ENCODE peak calls at places on chromosomes 1 and 21, in six cellular contexts. Q, R, T, A, I and P are unnamed samples.

GRCh38 chr1:210232524-210233215 is at the start of gene SERTAD4:
- DNase-seq in Q (peak), R (peak), T (no peak), A (peak), I (peak), P (no peak)

GRCh38 chr1:198880397-198880796 is 241.6 kb downstream of the PTPRC start:
- DNase-seq in Q (no peak), R (no peak), T (no peak), A (no peak), I (peak), P (no peak)

GRCh38 chr1:41638086-41639024 is 153.9 kb upstream of the EDN2 start:
- DNase-seq in Q (no peak), R (no peak), T (no peak), A (no peak), I (no peak), P (no peak)

GRCh38 chr21:44455524-44456206 is 355 bp downstream of the LRRC3 start:
- DNase-seq in Q (peak), R (peak), T (peak), A (peak), I (no peak), P (no peak)

GRCh38 chr1:203425668-203425999 is 50.0 kb upstream of the PRELP start:
- DNase-seq in Q (no peak), R (no peak), T (no peak), A (no peak), I (peak), P (no peak)

GRCh38 chr1:150548632-150549495 is at the start of gene ADAMTSL4:
- DNase-seq in Q (peak), R (peak), T (peak), A (no peak), I (peak), P (no peak)

GRCh38 chr1:194355488-194356106 is 1169.2 kb upstream of the B3GALT2 start:
- DNase-seq in Q (no peak), R (no peak), T (no peak), A (no peak), I (no peak), P (no peak)

GRCh38 chr1:35935436-35935835 is 4.5 kb downstream of the AGO3 start:
- DNase-seq in Q (no peak), R (no peak), T (no peak), A (no peak), I (peak), P (no peak)

GRCh38 chr1:201535046-201535777 is 3.7 kb upstream of the NAV1 start:
- DNase-seq in Q (no peak), R (no peak), T (peak), A (no peak), I (peak), P (no peak)

GRCh38 chr1:221093903-221094865 is 214.9 kb downstream of the HLX start:
- DNase-seq in Q (no peak), R (no peak), T (no peak), A (no peak), I (no peak), P (no peak)

GRCh38 chr1:224733021-224733911 is 117.1 kb downstream of the CNIH3 start:
- DNase-seq in Q (no peak), R (peak), T (no peak), A (no peak), I (peak), P (no peak)

GRCh38 chr1:213773975-213774374 is 213.8 kb upstream of the PROX1 start:
- DNase-seq in Q (no peak), R (no peak), T (no peak), A (no peak), I (no peak), P (no peak)

GRCh38 chr1:15953294-15953771 is 22.6 kb downstream of the ZBTB17 start:
- DNase-seq in Q (no peak), R (no peak), T (no peak), A (no peak), I (peak), P (no peak)

GRCh38 chr1:156893048-156893953 is at the start of gene PEAR1:
- DNase-seq in Q (no peak), R (peak), T (no peak), A (no peak), I (no peak), P (no peak)

GRCh38 chr1:156894001-156894400 is 483 bp downstream of the PEAR1 start:
- DNase-seq in Q (no peak), R (no peak), T (no peak), A (no peak), I (no peak), P (no peak)

GRCh38 chr1:156894711-156895407 is 1.3 kb downstream of the PEAR1 start:
- DNase-seq in Q (peak), R (peak), T (no peak), A (no peak), I (no peak), P (no peak)

GRCh38 chr1:156889802-156890585 is 3.5 kb upstream of the PEAR1 start:
- DNase-seq in Q (peak), R (peak), T (peak), A (no peak), I (peak), P (peak)

DNA sequence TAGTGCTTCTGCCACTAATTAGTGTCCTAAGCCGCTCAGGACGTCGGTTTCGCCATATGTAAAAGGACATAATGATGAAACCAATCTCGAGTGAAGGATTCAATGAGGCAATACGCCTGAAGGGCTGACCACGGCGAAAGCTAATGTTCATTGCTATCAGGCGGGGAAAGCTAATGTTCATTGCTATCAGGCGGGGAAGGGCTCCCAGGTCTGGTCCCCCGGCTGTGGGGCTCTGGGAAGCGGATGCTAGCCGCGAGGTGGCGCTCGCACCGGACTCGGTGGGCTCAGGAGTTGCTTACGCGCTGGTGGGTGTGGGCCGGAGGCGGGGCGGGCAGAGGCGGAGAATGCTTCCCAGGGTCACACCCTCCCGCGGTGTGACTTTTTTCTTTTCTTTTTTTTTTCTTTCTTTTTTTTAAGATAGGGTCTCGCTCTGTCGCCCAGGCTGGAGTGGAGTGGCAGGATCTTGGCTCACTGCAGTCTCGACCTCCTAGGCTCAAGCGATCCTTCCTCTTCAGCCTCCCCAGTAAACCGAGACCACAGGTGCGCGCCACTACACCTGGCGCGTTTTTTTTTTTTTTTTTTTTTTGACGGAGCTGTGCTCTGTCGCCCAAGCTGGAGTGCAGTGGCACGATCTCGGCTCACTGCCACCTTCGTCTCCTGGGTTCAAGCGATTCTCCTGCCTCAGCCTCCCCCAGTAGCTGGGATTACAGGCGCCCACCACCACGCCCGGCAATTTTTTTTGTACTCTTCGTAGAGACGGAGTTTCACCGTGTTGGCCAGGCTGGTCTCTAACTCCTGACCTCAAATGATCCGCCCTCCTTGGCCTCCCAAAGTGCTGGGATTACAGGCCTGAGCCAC is 1.1 kb upstream of the PEAR1 start:
- DNase-seq in Q (peak), R (peak), T (peak), A (peak), I (peak), P (peak)
- TF ChIP-seq CTCF in Q (peak), R (peak), T (peak), A (peak), I (peak), P (peak)

DNA sequence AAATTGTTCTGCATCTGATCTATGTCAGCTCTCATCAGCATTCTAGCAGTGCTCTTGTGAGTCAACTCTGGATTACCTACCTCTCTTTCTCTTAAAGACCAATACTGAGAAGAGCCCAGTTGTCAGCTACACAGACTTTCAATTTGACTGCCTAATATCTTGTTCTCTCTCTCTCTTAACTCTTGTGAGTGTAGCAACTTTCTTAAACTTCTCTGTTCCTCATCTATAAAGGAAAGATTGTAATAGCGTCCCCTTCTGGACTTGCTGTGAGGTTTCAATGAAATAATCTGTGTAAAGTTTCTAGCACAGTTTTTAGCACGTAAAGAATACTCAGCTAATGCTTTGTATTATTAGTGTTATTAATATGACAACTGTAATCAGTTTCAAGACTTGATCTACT is 499.3 kb upstream of the ADAMTS5 start:
- DNase-seq in Q (no peak), R (no peak), T (no peak), A (no peak), I (no peak), P (no peak)
- TF ChIP-seq CTCF in Q (no peak), R (peak), T (no peak), A (no peak), I (no peak), P (no peak)

GRCh38 chr1:165138960-165139359 is 217.6 kb downstream of the LMX1A start:
- DNase-seq in Q (no peak), R (no peak), T (no peak), A (no peak), I (no peak), P (no peak)

GRCh38 chr1:165147799-165148198 is 208.7 kb downstream of the LMX1A start:
- DNase-seq in Q (no peak), R (no peak), T (no peak), A (no peak), I (no peak), P (no peak)

GRCh38 chr1:165144757-165145397 is 211.6 kb downstream of the LMX1A start:
- DNase-seq in Q (peak), R (peak), T (peak), A (peak), I (peak), P (no peak)

GRCh38 chr1:165137551-165138316 is 218.8 kb downstream of the LMX1A start:
- DNase-seq in Q (no peak), R (no peak), T (no peak), A (no peak), I (no peak), P (no peak)

DNA sequence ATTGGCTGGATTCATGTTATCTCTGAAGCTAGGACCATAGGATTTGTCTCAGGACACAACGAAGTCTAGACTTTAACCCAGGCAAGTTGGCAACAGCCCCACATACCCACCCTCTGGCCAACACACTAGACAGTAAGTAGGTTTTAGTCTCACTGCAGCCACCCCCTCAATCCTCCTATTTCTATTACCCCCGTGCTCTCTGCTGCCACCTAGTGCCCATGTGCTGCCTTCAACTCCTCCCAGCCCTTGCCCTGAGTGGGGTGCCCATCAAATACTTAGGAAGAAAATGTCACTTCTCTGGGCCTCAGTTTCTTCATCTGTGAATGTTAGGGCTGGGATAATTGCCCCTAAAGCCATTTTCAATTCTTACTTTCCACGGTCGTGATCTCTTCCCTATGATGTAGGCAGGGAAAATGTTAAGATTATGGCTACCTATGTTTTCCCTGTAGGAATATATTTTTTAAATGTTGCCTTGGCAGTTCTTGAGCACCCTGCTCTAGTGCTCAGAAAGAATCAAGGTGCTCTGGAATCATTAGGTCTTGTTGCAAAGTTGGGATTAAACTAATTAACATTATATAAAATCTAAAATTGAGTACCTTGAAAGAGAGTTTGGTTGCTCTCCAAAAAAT is 213.0 kb downstream of the LMX1A start:
- DNase-seq in Q (peak), R (no peak), T (no peak), A (no peak), I (no peak), P (no peak)
- TF ChIP-seq CTCF in Q (peak), R (peak), T (peak), A (peak), I (peak), P (peak)

GRCh38 chr21:36917487-36918158 is 48.8 kb downstream of the HLCS start:
- DNase-seq in Q (peak), R (no peak), T (peak), A (no peak), I (peak), P (no peak)
- TF ChIP-seq CTCF in Q (peak), R (peak), T (peak), A (peak), I (peak), P (no peak)

DNA sequence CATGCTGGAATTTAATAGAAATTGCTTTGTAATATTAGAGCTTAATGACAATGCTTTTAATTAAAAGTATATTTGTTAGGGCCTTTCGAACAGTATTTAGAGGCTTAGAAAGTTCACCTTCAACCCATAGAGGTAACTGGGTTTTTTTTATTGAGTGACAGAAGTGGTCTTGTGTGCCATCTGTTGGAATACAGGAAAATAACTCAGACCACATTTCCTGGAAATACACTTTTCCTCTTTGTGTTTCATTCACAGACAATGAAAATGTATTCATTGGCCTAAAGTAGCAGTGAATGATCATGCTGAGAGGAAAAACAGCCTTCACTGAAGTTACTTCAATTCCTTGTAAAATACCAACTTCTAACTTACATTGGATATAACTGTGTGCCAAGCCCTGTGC is 83.6 kb upstream of the L1TD1 start:
- DNase-seq in Q (no peak), R (no peak), T (no peak), A (no peak), I (no peak), P (no peak)
- TF ChIP-seq CTCF in Q (peak), R (peak), T (peak), A (peak), I (no peak), P (no peak)

GRCh38 chr1:233675893-233676292 is 62.0 kb downstream of the KCNK1 start:
- DNase-seq in Q (no peak), R (no peak), T (no peak), A (no peak), I (no peak), P (no peak)
- TF ChIP-seq CTCF in Q (no peak), R (no peak), T (no peak), A (no peak), I (no peak), P (no peak)

GRCh38 chr1:167824163-167824794 is 89.7 kb downstream of the ADCY10 start:
- DNase-seq in Q (no peak), R (no peak), T (no peak), A (no peak), I (no peak), P (no peak)
- TF ChIP-seq CTCF in Q (no peak), R (no peak), T (no peak), A (no peak), I (no peak), P (no peak)

DNA sequence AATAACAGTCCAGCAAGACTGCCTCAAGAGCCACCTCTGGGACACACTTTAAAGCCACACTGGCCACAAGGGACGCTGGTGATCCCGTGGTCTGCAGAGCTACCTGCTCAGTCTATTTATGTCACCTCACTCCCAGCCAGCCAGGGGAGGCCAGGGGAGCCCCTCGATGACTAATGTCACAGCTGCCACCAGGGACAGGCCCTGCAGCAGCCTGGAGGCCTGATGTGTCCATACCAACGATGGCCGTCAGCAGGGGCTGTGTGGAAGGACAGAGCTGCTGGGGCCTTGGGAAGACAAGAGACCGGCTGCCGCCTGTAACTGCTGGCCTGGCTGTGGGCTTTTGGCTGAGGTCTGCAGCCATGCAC is 71.0 kb downstream of the SIK1 start:
- DNase-seq in Q (peak), R (no peak), T (no peak), A (no peak), I (no peak), P (no peak)
- TF ChIP-seq CTCF in Q (peak), R (no peak), T (no peak), A (no peak), I (no peak), P (no peak)

GRCh38 chr1:205810448-205811157 is 2.4 kb downstream of the SLC41A1 start:
- DNase-seq in Q (no peak), R (no peak), T (peak), A (no peak), I (no peak), P (no peak)
- TF ChIP-seq CTCF in Q (peak), R (no peak), T (peak), A (peak), I (peak), P (peak)